ENCODE peak calls at places on chromosomes 1 and 21, in nine cellular contexts. I is bronchial epithelial cell, R is LoVo, W is HL-60, T is NCI-H69, S is NCI-H2029, N is GM20000, J is mammary epithelial cell, B is endodermal cell. E is an unnamed sample.

GRCh38 chr1:225572422-225572821 is 80.5 kb downstream of the ENAH start:
- DNase-seq in I (peak; percentile 24), R (no peak), W (no peak), T (no peak), S (no peak), N (no peak), J (no peak), B (no peak), E (no peak)

GRCh38 chr1:7553042-7553690 is 217.9 kb upstream of the VAMP3 start:
- DNase-seq in I (no peak), R (no peak), W (no peak), T (no peak), S (no peak), N (no peak), J (no peak), B (no peak), E (no peak)

GRCh38 chr1:62045579-62045978 is 149.1 kb upstream of the L1TD1 start:
- DNase-seq in I (peak; percentile 44), R (no peak), W (no peak), T (peak; percentile 96), S (peak; percentile 77), N (no peak), J (peak; percentile 20), B (peak; percentile 76), E (no peak)

GRCh38 chr1:38026592-38027200 is 14.2 kb downstream of the UTP11 start:
- DNase-seq in I (peak; percentile 79), R (no peak), W (no peak), T (peak; percentile 44), S (peak; percentile 82), N (peak; percentile 55), J (peak; percentile 73), B (peak; percentile 90), E (peak; percentile 38)

GRCh38 chr21:30340714-30341573 is 3.5 kb upstream of the KRTAP27-1 start:
- DNase-seq in I (peak; percentile 56), R (peak; percentile 37), W (no peak), T (peak; percentile 61), S (peak; percentile 30), N (peak; percentile 4), J (peak; percentile 45), B (peak; percentile 81), E (peak; percentile 23)

GRCh38 chr1:100657876-100658715 is 61.4 kb upstream of the VCAM1 start:
- DNase-seq in I (no peak), R (no peak), W (no peak), T (no peak), S (no peak), N (no peak), J (no peak), B (no peak), E (no peak)

GRCh38 chr1:68331117-68331865 is 99.0 kb upstream of the WLS start:
- DNase-seq in I (peak; percentile 93), R (no peak), W (no peak), T (peak; percentile 79), S (no peak), N (no peak), J (peak; percentile 89), B (no peak), E (no peak)

GRCh38 chr1:24737368-24738117 is 7.7 kb upstream of the CLIC4 start:
- DNase-seq in I (no peak), R (no peak), W (no peak), T (no peak), S (no peak), N (no peak), J (no peak), B (no peak), E (no peak)

GRCh38 chr1:54979327-54979891 is 1.0 kb upstream of the TMEM61 start:
- DNase-seq in I (no peak), R (no peak), W (no peak), T (no peak), S (no peak), N (no peak), J (no peak), B (no peak), E (no peak)

GRCh38 chr21:37207441-37208009 is 59.6 kb downstream of the VPS26C start:
- DNase-seq in I (peak; percentile 40), R (peak; percentile 39), W (peak; percentile 21), T (no peak), S (peak; percentile 61), N (peak; percentile 57), J (peak; percentile 57), B (no peak), E (peak; percentile 9)

GRCh38 chr21:41837756-41838297 is 41.3 kb downstream of the PRDM15 start:
- DNase-seq in I (no peak), R (no peak), W (no peak), T (no peak), S (no peak), N (peak; percentile 66), J (no peak), B (no peak), E (no peak)

GRCh38 chr1:231383159-231383855 is 38.8 kb downstream of the EGLN1 start:
- DNase-seq in I (peak; percentile 88), R (no peak), W (no peak), T (no peak), S (no peak), N (no peak), J (peak; percentile 74), B (no peak), E (no peak)

GRCh38 chr1:28339551-28339950 is 10.7 kb downstream of the MED18 start:
- DNase-seq in I (no peak), R (no peak), W (no peak), T (no peak), S (no peak), N (no peak), J (no peak), B (no peak), E (no peak)

GRCh38 chr1:200486634-200487033 is 76.8 kb upstream of the ZNF281 start:
- DNase-seq in I (no peak), R (no peak), W (no peak), T (no peak), S (no peak), N (no peak), J (no peak), B (no peak), E (no peak)

GRCh38 chr1:193707271-193708015 is 521.0 kb upstream of the B3GALT2 start:
- DNase-seq in I (peak; percentile 92), R (no peak), W (no peak), T (peak; percentile 88), S (no peak), N (no peak), J (peak; percentile 39), B (no peak), E (no peak)

GRCh38 chr1:30818568-30819243 is 61.1 kb upstream of the LAPTM5 start:
- DNase-seq in I (no peak), R (no peak), W (no peak), T (no peak), S (no peak), N (no peak), J (no peak), B (no peak), E (no peak)

GRCh38 chr21:29487154-29487553 is 188.4 kb downstream of the BACH1 start:
- DNase-seq in I (no peak), R (no peak), W (no peak), T (no peak), S (no peak), N (no peak), J (no peak), B (no peak), E (peak; percentile 74)

GRCh38 chr21:41504030-41504429 is 3.9 kb downstream of the TMPRSS2 start:
- DNase-seq in I (no peak), R (no peak), W (no peak), T (no peak), S (no peak), N (no peak), J (no peak), B (no peak), E (no peak)

GRCh38 chr1:153389978-153390879 is 644 bp downstream of the S100A8 start:
- DNase-seq in I (no peak), R (no peak), W (no peak), T (no peak), S (no peak), N (no peak), J (no peak), B (no peak), E (no peak)

GRCh38 chr1:13956386-13956785 is 256.4 kb downstream of the PRDM2 start:
- DNase-seq in I (no peak), R (no peak), W (no peak), T (no peak), S (no peak), N (no peak), J (no peak), B (no peak), E (no peak)

GRCh38 chr21:45836694-45837670 is 144.6 kb upstream of the COL6A1 start:
- DNase-seq in I (no peak), R (no peak), W (no peak), T (peak; percentile 47), S (no peak), N (no peak), J (no peak), B (peak; percentile 33), E (no peak)

GRCh38 chr1:178057863-178058576 is 35.9 kb upstream of the RASAL2 start:
- DNase-seq in I (peak; percentile 64), R (no peak), W (no peak), T (peak; percentile 68), S (no peak), N (no peak), J (no peak), B (peak; percentile 58), E (no peak)

GRCh38 chr1:4408380-4408779 is 246.0 kb upstream of the AJAP1 start:
- DNase-seq in I (no peak), R (no peak), W (no peak), T (no peak), S (peak; percentile 66), N (no peak), J (no peak), B (no peak), E (no peak)

GRCh38 chr1:185741551-185741950 is 7.4 kb downstream of the HMCN1 start:
- DNase-seq in I (peak; percentile 33), R (no peak), W (no peak), T (no peak), S (no peak), N (no peak), J (no peak), B (no peak), E (no peak)

GRCh38 chr1:108084866-108085477 is 115.2 kb downstream of the SLC25A24 start:
- DNase-seq in I (no peak), R (no peak), W (no peak), T (no peak), S (no peak), N (no peak), J (no peak), B (no peak), E (no peak)

GRCh38 chr1:163174524-163175437 is 27.9 kb downstream of the RGS5 start:
- DNase-seq in I (peak; percentile 44), R (peak; percentile 47), W (no peak), T (peak; percentile 90), S (peak; percentile 60), N (peak; percentile 49), J (peak; percentile 20), B (peak; percentile 85), E (peak; percentile 39)

GRCh38 chr1:40389234-40389815 is 15.8 kb downstream of the SMAP2 start:
- DNase-seq in I (no peak), R (no peak), W (no peak), T (peak; percentile 63), S (peak; percentile 79), N (no peak), J (no peak), B (no peak), E (no peak)

GRCh38 chr1:95021085-95021484 is 51.7 kb downstream of the ALG14 start:
- DNase-seq in I (peak; percentile 74), R (no peak), W (no peak), T (no peak), S (no peak), N (no peak), J (peak; percentile 65), B (no peak), E (no peak)

GRCh38 chr1:29344336-29344735 is 108.0 kb downstream of the PTPRU start:
- DNase-seq in I (no peak), R (no peak), W (no peak), T (peak; percentile 77), S (no peak), N (no peak), J (no peak), B (no peak), E (no peak)

GRCh38 chr1:39098569-39099250 is 72.6 kb downstream of the NDUFS5 start:
- DNase-seq in I (peak; percentile 78), R (peak; percentile 73), W (peak; percentile 76), T (peak; percentile 90), S (peak; percentile 100), N (peak; percentile 81), J (peak; percentile 88), B (peak; percentile 94), E (peak; percentile 82)

GRCh38 chr1:110726755-110727154 is 52.0 kb upstream of the KCNA3 start:
- DNase-seq in I (no peak), R (no peak), W (no peak), T (no peak), S (no peak), N (peak; percentile 74), J (no peak), B (no peak), E (no peak)

E was measured in globus pallidus.